ENCODE peak calls at places on chromosome 9, in seven cellular contexts. U, V, S, L, A, Z and F are unnamed samples.

GRCh38 chr9:91047993-91048607 is 246.5 kb downstream of the SYK start:
- DNase-seq in U (no peak), V (peak), S (no peak), L (no peak), A (no peak), Z (no peak), F (peak)

GRCh38 chr9:135328485-135329417 is 150.8 kb upstream of the PPP1R26 start:
- DNase-seq in U (no peak), V (peak), S (peak), L (no peak), A (peak), Z (no peak), F (no peak)

GRCh38 chr9:2159521-2160417 is 144.6 kb downstream of the SMARCA2 start:
- DNase-seq in U (peak), V (no peak), S (no peak), L (no peak), A (no peak), Z (no peak), F (peak)

GRCh38 chr9:69120380-69121154 is 53.5 kb upstream of the TJP2 start:
- DNase-seq in U (no peak), V (peak), S (no peak), L (no peak), A (peak), Z (no peak), F (no peak)

GRCh38 chr9:100555471-100555870 is 22.4 kb upstream of the CAVIN4 start:
- DNase-seq in U (no peak), V (no peak), S (no peak), L (no peak), A (no peak), Z (no peak), F (no peak)

GRCh38 chr9:114156658-114157421 is 1.5 kb downstream of the COL27A1 start:
- DNase-seq in U (peak), V (peak), S (peak), L (no peak), A (peak), Z (no peak), F (peak)

GRCh38 chr9:27518006-27518405 is 6.1 kb upstream of the IFNK start:
- DNase-seq in U (no peak), V (no peak), S (no peak), L (no peak), A (no peak), Z (no peak), F (no peak)

GRCh38 chr9:82988488-82988887 is 74.5 kb downstream of the RASEF start:
- DNase-seq in U (no peak), V (no peak), S (no peak), L (no peak), A (peak), Z (no peak), F (no peak)

GRCh38 chr9:126051446-126052130 is 275.0 kb upstream of the MVB12B start:
- DNase-seq in U (no peak), V (no peak), S (no peak), L (no peak), A (no peak), Z (no peak), F (no peak)

GRCh38 chr9:81605154-81605670 is 84.1 kb downstream of the TLE1 start:
- DNase-seq in U (no peak), V (no peak), S (no peak), L (no peak), A (no peak), Z (no peak), F (no peak)

GRCh38 chr9:137764981-137765380 is 112.6 kb upstream of the CACNA1B start:
- DNase-seq in U (no peak), V (no peak), S (no peak), L (no peak), A (no peak), Z (no peak), F (no peak)

GRCh38 chr9:132458432-132458831 is 48.4 kb downstream of the CFAP77 start:
- DNase-seq in U (no peak), V (no peak), S (no peak), L (no peak), A (no peak), Z (no peak), F (no peak)

GRCh38 chr9:87685431-87685830 is 40.5 kb upstream of the CTSL start:
- DNase-seq in U (no peak), V (no peak), S (no peak), L (no peak), A (no peak), Z (no peak), F (peak)

GRCh38 chr9:80954521-80954920 is 734.8 kb downstream of the TLE1 start:
- DNase-seq in U (no peak), V (no peak), S (no peak), L (no peak), A (no peak), Z (no peak), F (peak)

GRCh38 chr9:105053209-105053652 is 125.3 kb upstream of the ABCA1 start:
- DNase-seq in U (peak), V (no peak), S (no peak), L (peak), A (no peak), Z (no peak), F (peak)

GRCh38 chr9:76366275-76366674 is 28.0 kb downstream of the RFK start:
- DNase-seq in U (no peak), V (no peak), S (peak), L (no peak), A (no peak), Z (no peak), F (no peak)

GRCh38 chr9:103068666-103069207 is 73.6 kb downstream of the CYLC2 start:
- DNase-seq in U (no peak), V (no peak), S (no peak), L (no peak), A (no peak), Z (no peak), F (no peak)

GRCh38 chr9:4106081-4106491 is 193.8 kb downstream of the GLIS3 start:
- DNase-seq in U (no peak), V (no peak), S (no peak), L (no peak), A (no peak), Z (no peak), F (no peak)

GRCh38 chr9:93577045-93577939 is 908 bp downstream of the PHF2 start:
- DNase-seq in U (no peak), V (no peak), S (peak), L (no peak), A (no peak), Z (peak), F (no peak)

GRCh38 chr9:4774209-4774608 is 18.5 kb upstream of the RCL1 start:
- DNase-seq in U (peak), V (no peak), S (no peak), L (no peak), A (no peak), Z (no peak), F (no peak)

GRCh38 chr9:103014242-103014641 is 19.1 kb downstream of the CYLC2 start:
- DNase-seq in U (no peak), V (no peak), S (no peak), L (no peak), A (no peak), Z (no peak), F (no peak)

DNA sequence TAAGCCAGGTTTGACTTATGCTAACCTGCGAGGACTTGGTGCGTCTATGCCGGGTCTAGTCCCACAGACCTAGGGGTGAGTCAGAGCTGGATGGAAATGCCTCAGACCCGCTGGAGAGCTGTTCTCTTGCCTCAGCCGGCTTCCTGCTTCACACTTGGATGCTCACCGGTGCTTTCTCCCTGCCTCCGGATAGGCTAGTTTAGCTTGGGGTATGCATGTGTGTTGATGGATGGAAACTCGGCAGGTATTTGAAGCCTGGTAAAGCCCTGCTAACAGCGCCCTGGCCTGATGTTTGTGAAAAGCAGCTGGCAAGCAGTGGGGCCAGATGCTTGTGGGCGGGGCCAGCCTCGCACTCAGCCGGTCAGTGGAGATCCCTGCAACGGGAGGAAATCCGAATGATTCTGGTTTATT is 29.3 kb downstream of the PRRC2B start:
- DNase-seq in U (peak), V (no peak), S (peak), L (peak), A (peak), Z (no peak), F (peak)
- TF ChIP-seq USF2 in U (no peak), V (no peak), S (no peak), L (no peak), A (no peak), Z (no peak), F (no peak)

DNA sequence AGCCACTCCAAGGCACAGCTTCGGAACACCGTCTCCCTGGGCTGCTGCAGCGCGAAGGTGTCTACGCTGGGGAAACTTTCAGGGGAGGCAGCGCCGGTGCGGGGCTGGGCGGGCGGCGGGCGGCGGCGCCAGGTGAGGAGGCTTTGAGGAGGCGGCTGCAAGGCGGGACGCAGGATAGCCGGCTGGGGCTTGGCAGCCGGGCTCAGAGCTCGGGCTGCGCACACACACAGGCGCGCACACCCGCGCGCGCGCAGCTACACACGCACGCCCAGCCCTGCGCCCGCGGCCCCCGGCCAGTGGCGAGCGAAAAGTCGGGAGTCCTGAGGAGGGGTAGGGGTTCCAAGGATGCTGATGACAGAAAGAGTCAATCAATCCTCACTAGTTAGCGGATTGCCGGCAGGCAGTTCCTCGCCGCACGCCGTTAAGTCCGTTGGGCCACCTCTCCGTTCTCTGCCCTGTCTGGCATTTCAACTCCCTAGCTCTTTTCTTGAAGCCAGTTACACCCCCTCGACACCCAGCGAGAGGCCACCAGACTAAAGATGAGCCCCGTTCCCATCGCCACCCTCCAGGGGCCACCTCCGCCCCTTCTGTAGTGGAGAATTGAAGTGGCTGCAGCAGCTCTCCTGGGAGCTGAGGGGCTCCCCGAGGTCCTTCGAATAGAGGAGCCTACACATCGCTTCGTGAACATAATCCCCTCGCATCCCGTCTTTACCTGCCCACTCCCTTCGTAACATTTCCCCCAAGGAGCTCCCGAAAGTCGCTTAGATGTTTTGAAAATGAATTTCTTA is 1640.3 kb upstream of the C9orf72 start:
- DNase-seq in U (peak), V (peak), S (peak), L (no peak), A (peak), Z (no peak), F (no peak)
- TF ChIP-seq USF2 in U (no peak), V (no peak), S (no peak), L (no peak), A (no peak), Z (no peak), F (no peak)

GRCh38 chr9:109460576-109460975 is 37.5 kb downstream of the PTPN3 start:
- DNase-seq in U (no peak), V (no peak), S (no peak), L (no peak), A (no peak), Z (no peak), F (no peak)

GRCh38 chr9:109455861-109456260 is 42.2 kb downstream of the PTPN3 start:
- DNase-seq in U (no peak), V (peak), S (no peak), L (no peak), A (peak), Z (no peak), F (no peak)

GRCh38 chr9:109459423-109459822 is 38.7 kb downstream of the PTPN3 start:
- DNase-seq in U (no peak), V (no peak), S (no peak), L (no peak), A (no peak), Z (no peak), F (no peak)

GRCh38 chr9:109456811-109457210 is 41.3 kb downstream of the PTPN3 start:
- DNase-seq in U (no peak), V (no peak), S (no peak), L (no peak), A (no peak), Z (no peak), F (no peak)

GRCh38 chr9:109458453-109459211 is 39.5 kb downstream of the PTPN3 start:
- DNase-seq in U (no peak), V (no peak), S (no peak), L (no peak), A (no peak), Z (no peak), F (no peak)
- TF ChIP-seq USF2 in U (no peak), V (no peak), S (no peak), L (no peak), A (no peak), Z (no peak), F (no peak)

GRCh38 chr9:6712041-6712440 is 45.7 kb upstream of the KDM4C start:
- DNase-seq in U (no peak), V (no peak), S (no peak), L (no peak), A (no peak), Z (no peak), F (no peak)

GRCh38 chr9:6715755-6716643 is 41.8 kb upstream of the KDM4C start:
- DNase-seq in U (peak), V (no peak), S (peak), L (peak), A (peak), Z (no peak), F (no peak)

GRCh38 chr9:6714176-6714575 is 43.6 kb upstream of the KDM4C start:
- DNase-seq in U (no peak), V (no peak), S (no peak), L (no peak), A (no peak), Z (no peak), F (no peak)

GRCh38 chr9:6708732-6709131 is 49.0 kb upstream of the KDM4C start:
- DNase-seq in U (no peak), V (no peak), S (no peak), L (no peak), A (no peak), Z (no peak), F (no peak)

DNA sequence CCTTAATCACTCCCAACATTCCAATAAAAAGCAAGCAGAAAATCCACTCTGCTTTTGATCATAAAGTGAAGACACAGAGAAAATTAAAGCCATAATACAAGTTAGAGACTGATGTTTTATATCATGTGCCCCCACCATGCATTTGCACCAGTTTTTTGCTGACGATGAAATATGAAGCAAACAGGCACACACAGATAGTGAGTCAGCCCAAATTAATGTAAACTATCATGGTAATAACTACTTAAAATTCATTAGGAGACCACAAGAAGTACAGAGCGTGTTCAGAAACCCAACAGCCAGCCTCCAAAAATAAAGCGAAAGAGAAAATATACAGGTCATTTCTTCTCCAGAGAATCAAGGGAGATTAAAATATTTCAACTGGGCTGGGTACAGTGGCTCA is 46.4 kb upstream of the KDM4C start:
- DNase-seq in U (no peak), V (no peak), S (no peak), L (no peak), A (no peak), Z (no peak), F (peak)
- TF ChIP-seq USF2 in U (no peak), V (no peak), S (no peak), L (no peak), A (no peak), Z (no peak), F (no peak)

GRCh38 chr9:23526806-23527205 is 299.2 kb downstream of the ELAVL2 start:
- DNase-seq in U (no peak), V (no peak), S (no peak), L (no peak), A (no peak), Z (no peak), F (no peak)
- TF ChIP-seq USF2 in U (no peak), V (no peak), S (no peak), L (no peak), A (no peak), Z (no peak), F (no peak)

DNA sequence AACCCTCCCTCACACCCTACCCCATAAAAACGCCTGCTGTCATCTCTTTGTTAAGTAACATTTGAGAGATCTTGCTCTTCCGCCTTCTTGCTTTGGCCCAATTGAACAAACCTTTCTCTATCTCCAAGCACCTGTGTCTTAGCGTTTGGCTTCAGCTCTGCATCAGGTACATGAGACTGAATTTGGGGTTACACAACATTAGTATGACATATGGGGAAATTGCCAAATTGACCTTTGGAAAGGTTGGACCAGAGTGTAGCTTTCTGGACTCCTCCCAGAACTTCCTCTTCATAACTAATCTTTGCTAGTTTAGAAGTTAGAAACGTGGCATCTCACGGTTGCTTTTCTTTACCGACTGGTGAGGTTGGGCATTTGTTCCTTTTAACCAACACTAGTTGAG is 3.5 kb upstream of the EXOSC3 start:
- DNase-seq in U (no peak), V (no peak), S (no peak), L (no peak), A (no peak), Z (no peak), F (no peak)
- TF ChIP-seq USF2 in U (no peak), V (no peak), S (no peak), L (no peak), A (no peak), Z (no peak), F (no peak)

GRCh38 chr9:127185931-127186781 is 63.7 kb upstream of the ANGPTL2 start:
- DNase-seq in U (no peak), V (no peak), S (peak), L (no peak), A (no peak), Z (no peak), F (peak)
- TF ChIP-seq USF2 in U (no peak), V (no peak), S (no peak), L (no peak), A (no peak), Z (peak), F (peak)